ENCODE peak calls at places on chromosomes 11 and 22, in five cellular contexts. One of them, this sample, is unnamed.
A peak's percentile ranks its signal among the peaks of the same experiment; 100 is the strongest.

GRCh38 chr22:47164514-47165337 is 402.3 kb downstream of the TBC1D22A start:
- DNase-seq in left ventricle myocardium inferior: no peak
- DNase-seq in IMR-90: no peak
- DNase-seq in fibroblast of pulmonary artery: no peak
- DNase-seq in neural progenitor cell: peak; percentile 44
- DNase-seq in this sample: no peak

GRCh38 chr11:78420255-78420764 is 2.7 kb upstream of the GAB2 start:
- DNase-seq in neural progenitor cell: peak; percentile 79
- DNase-seq in IMR-90: peak; percentile 88
- DNase-seq in left ventricle myocardium inferior: peak; percentile 75
- DNase-seq in fibroblast of pulmonary artery: peak; percentile 94
- DNase-seq in this sample: peak; percentile 64

GRCh38 chr22:48744967-48745841 is 1082.5 kb downstream of the BRD1 start:
- DNase-seq in neural progenitor cell: no peak
- DNase-seq in left ventricle myocardium inferior: no peak
- DNase-seq in IMR-90: no peak
- DNase-seq in fibroblast of pulmonary artery: no peak
- DNase-seq in this sample: no peak

GRCh38 chr11:83292709-83293435 is 6.7 kb upstream of the CCDC90B start:
- DNase-seq in IMR-90: peak; percentile 73
- DNase-seq in left ventricle myocardium inferior: no peak
- DNase-seq in neural progenitor cell: peak; percentile 85
- DNase-seq in fibroblast of pulmonary artery: peak; percentile 82
- DNase-seq in this sample: peak; percentile 85

GRCh38 chr11:8531982-8532381 is 62.0 kb downstream of the STK33 start:
- DNase-seq in left ventricle myocardium inferior: no peak
- DNase-seq in fibroblast of pulmonary artery: no peak
- DNase-seq in neural progenitor cell: no peak
- DNase-seq in IMR-90: no peak
- DNase-seq in this sample: no peak

GRCh38 chr11:10398525-10398924 is 56.5 kb upstream of the AMPD3 start:
- DNase-seq in left ventricle myocardium inferior: peak; percentile 44
- DNase-seq in fibroblast of pulmonary artery: no peak
- DNase-seq in IMR-90: no peak
- DNase-seq in neural progenitor cell: no peak
- DNase-seq in this sample: peak; percentile 54

GRCh38 chr11:128095459-128096096 is 491.8 kb downstream of the ETS1 start:
- DNase-seq in neural progenitor cell: no peak
- DNase-seq in fibroblast of pulmonary artery: peak; percentile 94
- DNase-seq in left ventricle myocardium inferior: no peak
- DNase-seq in IMR-90: peak; percentile 76
- DNase-seq in this sample: peak; percentile 50

GRCh38 chr22:18136563-18137320 is 13.2 kb upstream of the USP18 start:
- DNase-seq in fibroblast of pulmonary artery: no peak
- DNase-seq in left ventricle myocardium inferior: no peak
- DNase-seq in neural progenitor cell: no peak
- DNase-seq in IMR-90: no peak
- DNase-seq in this sample: no peak

GRCh38 chr11:8250981-8251620 is 12.6 kb downstream of the LMO1 start:
- DNase-seq in IMR-90: no peak
- DNase-seq in fibroblast of pulmonary artery: no peak
- DNase-seq in neural progenitor cell: no peak
- DNase-seq in left ventricle myocardium inferior: no peak
- DNase-seq in this sample: no peak

GRCh38 chr11:8714622-8715225 is 32.1 kb downstream of the RPL27A start:
- DNase-seq in fibroblast of pulmonary artery: no peak
- DNase-seq in IMR-90: no peak
- DNase-seq in left ventricle myocardium inferior: no peak
- DNase-seq in neural progenitor cell: no peak
- DNase-seq in this sample: no peak

GRCh38 chr22:23402275-23403151 is 177.6 kb downstream of the IGLL1 start:
- DNase-seq in left ventricle myocardium inferior: no peak
- DNase-seq in fibroblast of pulmonary artery: peak; percentile 53
- DNase-seq in neural progenitor cell: peak; percentile 93
- DNase-seq in IMR-90: peak; percentile 19
- DNase-seq in this sample: peak; percentile 69

GRCh38 chr22:24305260-24305692 is 34.6 kb downstream of the SPECC1L start:
- DNase-seq in neural progenitor cell: no peak
- DNase-seq in fibroblast of pulmonary artery: peak; percentile 71
- DNase-seq in IMR-90: peak; percentile 4
- DNase-seq in left ventricle myocardium inferior: no peak
- DNase-seq in this sample: no peak

GRCh38 chr22:17606472-17606871 is 22.1 kb downstream of the ATP6V1E1 start:
- DNase-seq in left ventricle myocardium inferior: no peak
- DNase-seq in IMR-90: peak; percentile 65
- DNase-seq in neural progenitor cell: no peak
- DNase-seq in fibroblast of pulmonary artery: peak; percentile 74
- DNase-seq in this sample: peak; percentile 30

GRCh38 chr11:64355078-64355940 is 3.7 kb upstream of the RPS6KA4 start:
- DNase-seq in IMR-90: peak; percentile 77
- DNase-seq in left ventricle myocardium inferior: peak; percentile 77
- DNase-seq in fibroblast of pulmonary artery: peak; percentile 80
- DNase-seq in neural progenitor cell: peak; percentile 83
- DNase-seq in this sample: peak; percentile 90

GRCh38 chr11:42521994-42522393 is 789.8 kb upstream of the API5 start:
- DNase-seq in IMR-90: no peak
- DNase-seq in left ventricle myocardium inferior: no peak
- DNase-seq in fibroblast of pulmonary artery: peak; percentile 56
- DNase-seq in neural progenitor cell: peak; percentile 13
- DNase-seq in this sample: no peak

GRCh38 chr11:18046116-18046777 is at the start of gene TPH1:
- DNase-seq in left ventricle myocardium inferior: peak; percentile 26
- DNase-seq in fibroblast of pulmonary artery: peak; percentile 20
- DNase-seq in neural progenitor cell: peak; percentile 79
- DNase-seq in IMR-90: peak; percentile 36
- DNase-seq in this sample: peak; percentile 18

GRCh38 chr11:10674991-10675440 is 18.5 kb downstream of the IRAG1 start:
- DNase-seq in left ventricle myocardium inferior: peak; percentile 47
- DNase-seq in fibroblast of pulmonary artery: no peak
- DNase-seq in IMR-90: no peak
- DNase-seq in neural progenitor cell: no peak
- DNase-seq in this sample: peak; percentile 59

GRCh38 chr11:31687256-31687655 is 123.9 kb downstream of the PAX6 start:
- DNase-seq in neural progenitor cell: no peak
- DNase-seq in fibroblast of pulmonary artery: peak; percentile 62
- DNase-seq in IMR-90: no peak
- DNase-seq in left ventricle myocardium inferior: no peak
- DNase-seq in this sample: peak; percentile 55

GRCh38 chr22:25806579-25806978 is 64.6 kb downstream of the MYO18B start:
- DNase-seq in neural progenitor cell: no peak
- DNase-seq in fibroblast of pulmonary artery: no peak
- DNase-seq in IMR-90: no peak
- DNase-seq in left ventricle myocardium inferior: no peak
- DNase-seq in this sample: no peak

GRCh38 chr22:49548356-49549202 is 279.1 kb downstream of the BRD1 start:
- DNase-seq in IMR-90: no peak
- DNase-seq in left ventricle myocardium inferior: no peak
- DNase-seq in neural progenitor cell: peak; percentile 37
- DNase-seq in fibroblast of pulmonary artery: no peak
- DNase-seq in this sample: no peak

GRCh38 chr22:17897411-17897810 is 123.1 kb upstream of the BID start:
- DNase-seq in IMR-90: no peak
- DNase-seq in left ventricle myocardium inferior: no peak
- DNase-seq in neural progenitor cell: no peak
- DNase-seq in fibroblast of pulmonary artery: no peak
- DNase-seq in this sample: no peak

GRCh38 chr11:95279921-95280861 is 49.2 kb upstream of the SESN3 start:
- DNase-seq in neural progenitor cell: no peak
- DNase-seq in left ventricle myocardium inferior: no peak
- DNase-seq in IMR-90: no peak
- DNase-seq in fibroblast of pulmonary artery: peak; percentile 25
- DNase-seq in this sample: peak; percentile 16

GRCh38 chr22:31947296-31947695 is 3.0 kb downstream of the YWHAH start:
- DNase-seq in left ventricle myocardium inferior: no peak
- DNase-seq in IMR-90: no peak
- DNase-seq in neural progenitor cell: no peak
- DNase-seq in fibroblast of pulmonary artery: peak; percentile 53
- DNase-seq in this sample: peak; percentile 35

DNA sequence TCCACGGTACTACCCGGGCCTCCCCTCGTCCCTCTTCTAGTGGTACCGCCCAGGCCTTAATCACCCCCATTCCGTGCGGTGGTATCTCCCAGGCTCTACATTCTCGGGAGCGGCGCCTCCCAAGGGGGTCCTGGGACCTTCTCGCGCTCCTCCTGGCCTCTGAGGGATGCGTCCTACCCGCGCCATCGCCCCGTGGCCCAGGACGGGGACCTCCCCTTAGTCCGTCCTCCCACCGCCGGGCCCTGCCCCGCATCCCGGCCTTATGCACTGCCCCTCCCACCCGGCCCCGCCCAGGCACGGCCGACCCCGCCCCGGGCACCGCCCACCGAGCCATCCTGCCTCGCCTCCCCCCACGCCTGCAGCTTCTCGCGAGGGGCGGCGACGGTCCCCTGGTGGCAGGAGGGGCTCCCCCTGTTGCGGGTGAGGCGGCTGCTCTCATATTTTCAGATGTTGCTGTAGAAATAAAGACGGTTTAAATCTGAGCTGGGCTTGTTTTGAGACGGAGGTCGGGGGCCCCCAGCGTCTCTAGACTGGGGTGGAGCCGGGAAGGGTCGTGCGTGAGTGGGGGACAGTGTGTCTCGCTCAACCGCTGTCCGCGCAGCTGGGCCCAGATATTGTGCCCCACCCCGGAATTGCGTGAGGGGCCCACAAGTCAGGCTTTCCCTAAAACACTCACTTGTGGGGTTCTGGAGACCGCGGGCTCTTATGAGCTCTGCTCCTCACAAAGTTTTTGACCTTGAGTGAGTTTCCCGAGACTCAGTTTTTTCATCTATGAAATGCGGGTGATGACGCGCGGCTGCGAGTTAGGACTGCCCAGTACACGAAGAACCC is 845 bp upstream of the RAB1B start:
- DNase-seq in fibroblast of pulmonary artery: peak; percentile 88
- DNase-seq in IMR-90: peak; percentile 79
- DNase-seq in neural progenitor cell: peak; percentile 93
- DNase-seq in left ventricle myocardium inferior: peak; percentile 93
- DNase-seq in this sample: peak; percentile 87
- TF ChIP-seq CTCF in fibroblast of pulmonary artery: no peak
- TF ChIP-seq CTCF in IMR-90: peak; percentile 18
- TF ChIP-seq CTCF in neural progenitor cell: peak; percentile 23
- TF ChIP-seq CTCF in left ventricle myocardium inferior: peak; percentile 46
- TF ChIP-seq CTCF in this sample: no peak

DNA sequence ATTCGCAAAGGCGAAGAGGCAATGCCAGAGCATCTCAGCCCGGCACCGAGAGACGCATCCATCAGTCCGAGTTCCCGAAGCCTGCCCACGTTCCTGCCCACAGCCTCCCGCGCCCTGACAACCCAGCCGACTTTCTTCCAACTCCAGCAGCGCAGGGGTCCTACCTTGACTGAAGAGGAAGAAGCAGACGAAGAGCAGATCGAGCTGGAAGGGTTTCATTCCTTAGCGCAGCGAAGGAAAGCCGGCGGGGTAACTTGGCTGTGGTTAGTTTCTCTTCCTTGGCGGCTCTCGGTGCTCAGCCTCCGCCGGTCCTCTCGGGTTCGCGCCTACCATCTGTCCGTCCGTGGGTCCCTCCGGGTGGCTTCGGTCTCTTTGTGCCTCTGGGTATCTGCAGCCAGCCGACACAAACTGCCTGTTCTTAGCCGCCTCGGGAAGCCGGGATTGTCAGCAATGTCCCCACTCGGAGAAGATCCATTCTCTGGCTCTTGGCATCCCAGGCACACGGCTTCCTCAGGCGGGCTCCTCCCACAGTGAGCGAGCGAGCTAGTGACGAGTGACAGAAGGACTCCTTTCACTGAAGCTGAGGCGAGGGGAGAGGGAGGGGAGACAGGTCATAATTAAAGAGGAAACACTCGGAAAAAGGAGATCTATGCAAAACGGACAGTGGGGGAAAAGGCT is at the start of gene KIRREL3:
- DNase-seq in fibroblast of pulmonary artery: no peak
- DNase-seq in IMR-90: peak; percentile 40
- DNase-seq in neural progenitor cell: peak; percentile 72
- DNase-seq in left ventricle myocardium inferior: no peak
- DNase-seq in this sample: no peak
- H3K4me3 ChIP-seq in fibroblast of pulmonary artery: peak within 1 kb of the TSS; percentile 51
- H3K4me3 ChIP-seq in IMR-90: peak within 1 kb of the TSS; percentile 88
- H3K4me3 ChIP-seq in neural progenitor cell: peak within 1 kb of the TSS; percentile 52
- H3K4me3 ChIP-seq in left ventricle myocardium inferior: peak within 1 kb of the TSS; percentile 55
- H3K4me3 ChIP-seq in this sample: peak within 1 kb of the TSS; percentile 79

GRCh38 chr11:111354601-111354891 is 24.5 kb downstream of the POU2AF1 start:
- DNase-seq in fibroblast of pulmonary artery: no peak
- DNase-seq in IMR-90: no peak
- DNase-seq in left ventricle myocardium inferior: no peak
- DNase-seq in neural progenitor cell: no peak
- DNase-seq in this sample: no peak

GRCh38 chr11:111357150-111358037 is 21.7 kb downstream of the POU2AF1 start:
- DNase-seq in fibroblast of pulmonary artery: no peak
- DNase-seq in left ventricle myocardium inferior: no peak
- DNase-seq in neural progenitor cell: no peak
- DNase-seq in IMR-90: no peak
- DNase-seq in this sample: no peak

GRCh38 chr11:111356660-111357048 is 22.4 kb downstream of the POU2AF1 start:
- DNase-seq in fibroblast of pulmonary artery: no peak
- DNase-seq in IMR-90: no peak
- DNase-seq in neural progenitor cell: no peak
- DNase-seq in left ventricle myocardium inferior: no peak
- DNase-seq in this sample: no peak

GRCh38 chr11:111355101-111355500 is 24.0 kb downstream of the POU2AF1 start:
- DNase-seq in neural progenitor cell: no peak
- DNase-seq in fibroblast of pulmonary artery: no peak
- DNase-seq in left ventricle myocardium inferior: no peak
- DNase-seq in IMR-90: no peak
- DNase-seq in this sample: no peak

GRCh38 chr11:111355956-111356659 is 23.0 kb downstream of the POU2AF1 start:
- DNase-seq in neural progenitor cell: no peak
- DNase-seq in IMR-90: no peak
- DNase-seq in fibroblast of pulmonary artery: no peak
- DNase-seq in left ventricle myocardium inferior: no peak
- DNase-seq in this sample: no peak
- TF ChIP-seq CTCF in neural progenitor cell: no peak
- TF ChIP-seq CTCF in IMR-90: no peak
- TF ChIP-seq CTCF in fibroblast of pulmonary artery: no peak
- TF ChIP-seq CTCF in left ventricle myocardium inferior: no peak
- TF ChIP-seq CTCF in this sample: no peak

GRCh38 chr11:97938789-97939188 is 1082.0 kb upstream of the CNTN5 start:
- DNase-seq in left ventricle myocardium inferior: no peak
- DNase-seq in neural progenitor cell: peak; percentile 18
- DNase-seq in IMR-90: no peak
- DNase-seq in fibroblast of pulmonary artery: no peak
- DNase-seq in this sample: no peak

GRCh38 chr11:97937501-97937900 is 1083.2 kb upstream of the CNTN5 start:
- DNase-seq in fibroblast of pulmonary artery: peak; percentile 51
- DNase-seq in left ventricle myocardium inferior: no peak
- DNase-seq in neural progenitor cell: no peak
- DNase-seq in IMR-90: peak; percentile 46
- DNase-seq in this sample: no peak

GRCh38 chr11:97948793-97949192 is 1072.0 kb upstream of the CNTN5 start:
- DNase-seq in fibroblast of pulmonary artery: no peak
- DNase-seq in IMR-90: no peak
- DNase-seq in neural progenitor cell: no peak
- DNase-seq in left ventricle myocardium inferior: no peak
- DNase-seq in this sample: no peak

DNA sequence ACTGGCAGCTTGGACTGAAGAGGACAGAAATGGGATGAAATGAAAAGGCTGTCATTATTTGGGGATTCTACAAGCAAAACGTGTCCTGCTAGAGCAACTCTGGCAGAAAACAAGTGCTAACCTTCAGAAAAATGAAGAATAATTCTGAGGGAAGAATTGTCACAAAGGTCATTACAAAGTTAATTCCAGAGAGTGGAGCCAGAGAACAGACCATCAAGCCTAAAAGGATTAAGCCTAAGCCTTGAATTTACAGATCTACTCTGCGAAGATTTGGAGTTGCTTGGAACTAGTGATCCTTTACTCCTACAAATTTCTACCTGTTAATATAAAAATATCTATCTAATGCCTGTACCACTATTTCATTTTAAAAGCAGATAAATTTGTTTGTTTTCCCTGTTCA is 1077.3 kb upstream of the CNTN5 start:
- DNase-seq in neural progenitor cell: no peak
- DNase-seq in fibroblast of pulmonary artery: no peak
- DNase-seq in IMR-90: no peak
- DNase-seq in left ventricle myocardium inferior: no peak
- DNase-seq in this sample: no peak
- H3K4me3 ChIP-seq in neural progenitor cell: no peak overlapping the region
- H3K4me3 ChIP-seq in fibroblast of pulmonary artery: no peak overlapping the region
- H3K4me3 ChIP-seq in IMR-90: no peak overlapping the region
- H3K4me3 ChIP-seq in left ventricle myocardium inferior: no peak overlapping the region
- H3K4me3 ChIP-seq in this sample: no peak overlapping the region